ENCODE peak calls at places on chromosomes 13 and 19, in eight cellular contexts. L, G, V, A, N, S, O and Q are unnamed samples.

GRCh38 chr13:102369303-102369702 is 32.5 kb downstream of the FGF14 start:
- DNase-seq in S (no peak), G (no peak), V (no peak), N (no peak), A (no peak), O (no peak), L (no peak), Q (no peak)

GRCh38 chr13:30141773-30142501 is 165.4 kb downstream of the KATNAL1 start:
- DNase-seq in S (no peak), V (no peak), G (no peak), A (no peak), N (no peak), O (no peak), L (no peak), Q (no peak)

GRCh38 chr13:84433024-84433423 is 550.8 kb upstream of the SLITRK1 start:
- DNase-seq in N (no peak), S (no peak), G (no peak), A (no peak), O (no peak), V (no peak), L (peak), Q (no peak)

GRCh38 chr13:105587786-105588185 is 947.7 kb downstream of the EFNB2 start:
- DNase-seq in S (no peak), V (no peak), O (no peak), A (no peak), L (peak), N (no peak), G (no peak), Q (no peak)

GRCh38 chr13:48530833-48531232 is 2.0 kb downstream of the RCBTB2 start:
- DNase-seq in S (no peak), V (no peak), L (no peak), G (no peak), A (no peak), O (no peak), N (no peak), Q (no peak)

GRCh38 chr13:97119899-97120745 is 102.0 kb upstream of the MBNL2 start:
- DNase-seq in G (no peak), O (no peak), S (no peak), L (peak), A (no peak), N (no peak), V (no peak), Q (no peak)

GRCh38 chr13:108734676-108735075 is 105.3 kb downstream of the MYO16 start:
- DNase-seq in L (no peak), V (no peak), O (no peak), G (no peak), S (no peak), A (no peak), N (no peak), Q (no peak)

GRCh38 chr13:102495663-102496062 is 93.8 kb upstream of the FGF14 start:
- DNase-seq in O (no peak), V (no peak), G (no peak), L (no peak), S (no peak), A (no peak), N (no peak), Q (no peak)

GRCh38 chr13:75797256-75797655 is 161.1 kb downstream of the LMO7 start:
- DNase-seq in G (no peak), A (no peak), S (no peak), O (no peak), L (no peak), N (no peak), V (no peak), Q (no peak)

GRCh38 chr13:98216135-98216565 is 39.1 kb upstream of the RNF113B start:
- DNase-seq in S (no peak), O (peak), L (peak), A (no peak), V (no peak), N (no peak), G (no peak), Q (no peak)

GRCh38 chr19:1266818-1267440 is 2.2 kb upstream of the CIRBP start:
- DNase-seq in S (peak), O (peak), G (peak), A (peak), L (no peak), V (no peak), N (peak), Q (peak)

GRCh38 chr19:925912-926594 is at the start of gene ARID3A:
- DNase-seq in O (no peak), G (peak), N (peak), L (no peak), V (no peak), A (no peak), S (no peak), Q (no peak)

GRCh38 chr19:47765522-47766358 is 12.8 kb upstream of the SELENOW start:
- DNase-seq in O (peak), V (no peak), S (peak), L (peak), G (peak), A (peak), N (peak), Q (no peak)

GRCh38 chr19:11479470-11480080 is 1.3 kb downstream of the ELAVL3 start:
- DNase-seq in A (peak), V (no peak), N (no peak), O (no peak), L (no peak), S (peak), G (no peak), Q (no peak)

GRCh38 chr19:55642153-55643002 is 1.1 kb upstream of the ZNF581 start:
- DNase-seq in A (peak), G (peak), O (no peak), L (no peak), V (no peak), S (peak), N (peak), Q (no peak)

GRCh38 chr13:33016414-33017409 is at the start of gene KL:
- DNase-seq in L (no peak), A (peak), O (peak), G (peak), N (peak), V (peak), S (peak), Q (peak)

GRCh38 chr13:74288361-74288911 is 154.2 kb upstream of the KLF12 start:
- DNase-seq in N (peak), V (no peak), O (peak), S (no peak), G (peak), A (peak), L (no peak), Q (peak)

GRCh38 chr19:43651758-43652545 is 12.3 kb upstream of the CADM4 start:
- DNase-seq in A (peak), G (peak), L (peak), O (peak), S (peak), V (no peak), N (no peak), Q (peak)

GRCh38 chr19:898663-899062 is 5.4 kb downstream of the RNU6-9 start:
- DNase-seq in S (no peak), G (no peak), V (no peak), O (no peak), A (no peak), N (peak), L (no peak), Q (no peak)

GRCh38 chr19:31539386-31539785 is 190.2 kb upstream of the TSHZ3 start:
- DNase-seq in A (no peak), G (no peak), V (peak), S (no peak), O (no peak), N (no peak), L (no peak), Q (no peak)

GRCh38 chr19:31538879-31539278 is 189.6 kb upstream of the TSHZ3 start:
- DNase-seq in O (no peak), A (no peak), V (no peak), N (no peak), L (no peak), G (no peak), S (no peak), Q (peak)

GRCh38 chr19:31543456-31543855 is 194.2 kb upstream of the TSHZ3 start:
- DNase-seq in S (no peak), G (no peak), V (no peak), O (peak), N (no peak), L (no peak), A (no peak), Q (no peak)

GRCh38 chr19:31537136-31537535 is 187.9 kb upstream of the TSHZ3 start:
- DNase-seq in O (no peak), V (peak), N (no peak), L (no peak), A (no peak), G (no peak), S (no peak), Q (no peak)

DNA sequence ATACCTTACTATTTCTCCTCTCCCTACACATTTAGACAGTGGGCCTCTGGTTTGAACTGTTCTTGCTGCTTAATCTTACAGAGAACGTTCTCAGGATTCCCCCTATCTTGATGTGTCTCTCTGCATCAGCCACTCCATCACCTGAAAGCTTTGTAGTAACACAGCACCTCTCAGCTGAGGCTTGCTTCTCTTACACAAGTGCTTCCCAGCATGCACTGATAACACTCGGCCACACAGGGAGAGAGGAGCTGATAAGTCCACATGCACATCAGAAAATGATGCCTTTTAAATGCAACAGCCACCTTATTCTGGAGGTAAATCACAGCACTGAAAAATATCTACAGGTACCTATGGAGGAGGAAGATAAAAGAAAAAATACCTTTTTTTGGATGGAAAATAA is 192.2 kb upstream of the TSHZ3 start:
- DNase-seq in A (no peak), V (no peak), L (no peak), O (no peak), G (no peak), N (no peak), S (no peak), Q (peak)
- TF ChIP-seq POLR2A in A (no peak), V (no peak), L (no peak), O (no peak), G (no peak), N (no peak), S (no peak), Q (no peak)

DNA sequence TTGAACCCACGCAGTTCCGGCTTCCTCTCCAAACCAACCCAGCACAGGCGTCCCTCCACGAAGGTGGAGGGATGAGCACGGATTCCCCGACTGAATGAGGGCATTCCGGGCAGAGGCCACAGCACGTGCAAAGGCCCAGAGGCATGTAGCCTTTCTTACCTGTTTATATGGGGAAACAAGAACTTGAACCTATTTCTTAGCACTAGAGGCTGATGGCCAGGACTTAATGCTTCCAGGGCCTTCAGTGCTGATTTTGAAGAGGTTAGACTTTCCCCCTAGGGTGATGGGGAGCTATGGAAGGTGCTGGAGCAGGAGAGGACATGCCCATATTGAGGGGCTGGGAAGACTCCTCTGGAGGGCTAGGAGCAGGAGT is 2.0 kb downstream of the MAST3 start:
- DNase-seq in A (no peak), G (no peak), N (no peak), O (no peak), L (no peak), S (no peak), V (no peak), Q (no peak)
- H3K4me3 ChIP-seq in A (no peak), G (no peak), N (peak), O (no peak), L (no peak), S (no peak), V (no peak), Q (no peak)

GRCh38 chr13:20550799-20551198 is 16.2 kb upstream of the IFT88 start:
- DNase-seq in A (no peak), G (no peak), V (no peak), L (no peak), S (no peak), N (no peak), O (no peak), Q (no peak)
- TF ChIP-seq CTCF in A (no peak), G (no peak), V (no peak), L (no peak), S (no peak), N (no peak), O (no peak), Q (no peak)

GRCh38 chr13:44299142-44299541 is 74.5 kb upstream of the SERP2 start:
- DNase-seq in V (no peak), L (peak), A (no peak), S (no peak), G (no peak), O (no peak), N (no peak), Q (no peak)

GRCh38 chr13:44299544-44299943 is 74.1 kb upstream of the SERP2 start:
- DNase-seq in A (no peak), S (no peak), V (no peak), G (no peak), N (no peak), O (no peak), L (no peak), Q (no peak)

GRCh38 chr13:44298314-44298713 is 75.3 kb upstream of the SERP2 start:
- DNase-seq in A (no peak), V (no peak), G (no peak), N (no peak), S (no peak), O (no peak), L (peak), Q (no peak)

GRCh38 chr13:44294868-44295267 is 78.8 kb upstream of the SERP2 start:
- DNase-seq in A (no peak), O (no peak), L (no peak), S (no peak), G (no peak), V (no peak), N (no peak), Q (no peak)

GRCh38 chr13:44296856-44297255 is 76.8 kb upstream of the SERP2 start:
- DNase-seq in G (no peak), V (no peak), S (no peak), A (no peak), N (no peak), L (no peak), O (no peak), Q (no peak)
- TF ChIP-seq POLR2A in G (no peak), V (no peak), S (no peak), A (no peak), N (no peak), L (no peak), O (no peak), Q (no peak)

GRCh38 chr19:18433735-18434398 is 4.1 kb downstream of the ISYNA1 start:
- DNase-seq in L (no peak), A (no peak), V (no peak), S (peak), N (peak), O (no peak), G (peak), Q (no peak)
- H3K4me3 ChIP-seq in L (no peak), A (peak), V (peak), S (peak), N (peak), O (peak), G (peak), Q (no peak)

GRCh38 chr19:38705197-38706019 is 38.9 kb downstream of the CAPN12 start:
- DNase-seq in O (peak), S (no peak), G (no peak), V (no peak), A (no peak), L (no peak), N (peak), Q (no peak)

GRCh38 chr19:38702278-38702677 is 42.0 kb downstream of the CAPN12 start:
- DNase-seq in G (no peak), L (no peak), N (no peak), S (no peak), A (no peak), V (no peak), O (no peak), Q (no peak)

GRCh38 chr19:38704488-38705026 is 39.7 kb downstream of the CAPN12 start:
- DNase-seq in S (no peak), A (no peak), V (no peak), N (no peak), L (no peak), G (no peak), O (no peak), Q (no peak)

GRCh38 chr19:38701455-38702063 is 42.7 kb downstream of the CAPN12 start:
- DNase-seq in V (no peak), G (no peak), O (no peak), S (peak), A (peak), N (no peak), L (peak), Q (no peak)

GRCh38 chr19:38703509-38703908 is 40.8 kb downstream of the CAPN12 start:
- DNase-seq in S (no peak), L (no peak), G (no peak), V (no peak), A (no peak), N (no peak), O (no peak), Q (no peak)
- TF ChIP-seq CTCF in S (no peak), L (no peak), G (no peak), V (no peak), A (no peak), N (no peak), O (no peak), Q (no peak)